ENCODE peak calls at places on chromosomes 13 and 19, in nine cellular contexts. J is H54; M is neuronal stem cell; F is dermis blood vessel endothelial cell; V is naive thymus-derived CD4-positive, alpha-beta T cell; Z is activated CD8-positive, alpha-beta memory T cell treated with anti-CD3 and anti-CD28 coated beads for 4 hours; O is osteoblast; P is stimulated activated naive CD8-positive, alpha-beta T cell treated with anti-CD3 and anti-CD28 coated beads, Interleukin-15, Interleukin-2, amounts not matched to agents 100 U/mL and 50 U/mL, for 24 hours; N is aorta. R is an unnamed sample.

GRCh38 chr13:97567510-97568243 is 133.7 kb downstream of the RAP2A start:
- DNase-seq in Z (no peak), M (no peak), O (no peak), N (peak), J (peak), P (no peak), V (no peak), F (peak), R (peak)

GRCh38 chr13:52809310-52809769 is 39.1 kb downstream of the PCDH8 start:
- DNase-seq in F (peak), N (no peak), J (peak), M (peak), V (peak), Z (no peak), O (peak), P (peak), R (peak)

GRCh38 chr19:33209844-33210230 is 15.7 kb downstream of the LRP3 start:
- DNase-seq in V (no peak), P (no peak), F (no peak), N (no peak), M (no peak), J (no peak), Z (no peak), O (no peak), R (no peak)

GRCh38 chr19:35986664-35987570 is 8.1 kb upstream of the SDHAF1 start:
- DNase-seq in V (no peak), J (no peak), P (peak), Z (no peak), M (no peak), F (no peak), N (peak), O (peak), R (no peak)

GRCh38 chr19:6273701-6274601 is 5.8 kb downstream of the MLLT1 start:
- DNase-seq in P (no peak), O (peak), F (peak), Z (no peak), N (peak), V (no peak), M (no peak), J (peak), R (peak)

GRCh38 chr13:41981961-41982723 is 21.2 kb upstream of the VWA8 start:
- DNase-seq in M (no peak), P (no peak), V (no peak), Z (no peak), N (no peak), F (no peak), J (no peak), O (no peak), R (peak)

GRCh38 chr19:29622191-29623070 is 16.3 kb downstream of the POP4 start:
- DNase-seq in V (peak), P (peak), Z (no peak), O (no peak), N (no peak), M (no peak), F (peak), J (no peak), R (no peak)

GRCh38 chr19:34179066-34179465 is 6.8 kb downstream of the LSM14A start:
- DNase-seq in V (no peak), Z (no peak), O (no peak), M (no peak), P (no peak), N (no peak), F (no peak), J (no peak), R (no peak)

GRCh38 chr19:55165952-55166529 is 372 bp downstream of the DNAAF3 start:
- DNase-seq in M (peak), Z (no peak), F (peak), N (peak), P (peak), V (no peak), O (peak), J (peak), R (peak)

GRCh38 chr13:55361141-55361540 is 1779.6 kb upstream of the PRR20A start:
- DNase-seq in O (no peak), F (no peak), N (no peak), Z (no peak), J (no peak), M (no peak), V (no peak), P (no peak), R (no peak)

GRCh38 chr19:6362351-6362801 is 1.0 kb downstream of the CLPP start:
- DNase-seq in M (no peak), O (peak), F (no peak), N (no peak), J (no peak), Z (no peak), P (peak), V (peak), R (no peak)

GRCh38 chr19:29487432-29487831 is 38.4 kb upstream of the VSTM2B start:
- DNase-seq in M (no peak), N (peak), P (no peak), Z (no peak), O (no peak), J (no peak), F (no peak), V (no peak), R (no peak)

GRCh38 chr19:3459322-3459881 is 20.9 kb downstream of the SMIM24 start:
- DNase-seq in F (peak), N (peak), M (no peak), J (peak), Z (no peak), P (no peak), V (no peak), O (peak), R (no peak)

GRCh38 chr19:49064768-49065611 is at the start of gene NTF4:
- DNase-seq in O (peak), M (peak), J (no peak), P (no peak), F (no peak), N (no peak), V (no peak), Z (no peak), R (no peak)

GRCh38 chr19:10339380-10339960 is at the start of gene ICAM3:
- DNase-seq in O (peak), Z (peak), P (peak), V (peak), M (no peak), F (peak), N (no peak), J (no peak), R (no peak)

GRCh38 chr19:43519436-43520088 is 7.4 kb downstream of the ETHE1 start:
- DNase-seq in P (peak), J (peak), V (peak), N (peak), O (peak), M (peak), Z (peak), F (peak), R (peak)

GRCh38 chr19:49570138-49570856 is 10.1 kb downstream of the NOSIP start:
- DNase-seq in V (peak), N (no peak), F (peak), O (peak), M (peak), P (peak), Z (no peak), J (peak), R (peak)

GRCh38 chr13:76991796-76992547 is at the start of gene CLN5:
- DNase-seq in N (peak), V (peak), F (peak), J (peak), Z (peak), P (peak), M (peak), O (peak), R (peak)

GRCh38 chr19:1248454-1249297 is at the start of gene MIDN:
- DNase-seq in Z (peak), M (no peak), P (peak), N (peak), V (peak), J (peak), F (peak), O (peak), R (peak)

GRCh38 chr13:113420833-113421600 is 32.3 kb downstream of the ADPRHL1 start:
- DNase-seq in P (no peak), N (no peak), F (no peak), J (no peak), Z (no peak), O (no peak), M (no peak), V (no peak), R (no peak)

GRCh38 chr19:8079988-8080387 is 27.4 kb downstream of the CCL25 start:
- DNase-seq in N (peak), M (no peak), F (no peak), Z (no peak), O (no peak), J (no peak), V (no peak), P (no peak), R (no peak)

GRCh38 chr19:46945668-46946067 is 74.0 kb upstream of the NPAS1 start:
- DNase-seq in P (no peak), V (no peak), J (no peak), Z (no peak), M (no peak), O (no peak), N (no peak), F (no peak), R (no peak)

GRCh38 chr19:56263319-56263718 is 9.2 kb upstream of the EDDM13 start:
- DNase-seq in M (no peak), F (no peak), P (no peak), N (no peak), O (no peak), Z (no peak), V (no peak), J (no peak), R (no peak)

GRCh38 chr19:11581740-11582139 is 4.3 kb upstream of the ACP5 start:
- DNase-seq in V (peak), P (peak), O (peak), N (no peak), M (no peak), J (no peak), F (no peak), Z (no peak), R (no peak)

GRCh38 chr13:31008400-31009115 is 76.1 kb downstream of the TEX26 start:
- DNase-seq in M (no peak), J (no peak), F (no peak), O (no peak), N (no peak), V (no peak), Z (no peak), P (no peak), R (no peak)

GRCh38 chr19:31491246-31491645 is 142.0 kb upstream of the TSHZ3 start:
- DNase-seq in V (no peak), P (no peak), N (no peak), O (no peak), M (no peak), F (no peak), Z (no peak), J (no peak), R (no peak)

GRCh38 chr19:39307233-39307821 is 11.1 kb downstream of the IFNL1 start:
- DNase-seq in J (no peak), N (peak), Z (no peak), M (no peak), V (no peak), F (no peak), O (peak), P (no peak), R (no peak)

GRCh38 chr19:23310729-23311211 is 60.6 kb upstream of the ZNF724 start:
- DNase-seq in N (no peak), P (no peak), Z (no peak), F (no peak), V (no peak), M (no peak), O (no peak), J (no peak), R (no peak)

GRCh38 chr19:52070496-52070895 is 21.9 kb upstream of the ZNF432 start:
- DNase-seq in V (no peak), O (no peak), F (no peak), N (no peak), P (no peak), M (no peak), Z (no peak), J (no peak), R (no peak)

GRCh38 chr13:98503175-98504028 is 73.5 kb downstream of the STK24 start:
- DNase-seq in F (peak), M (no peak), Z (no peak), P (no peak), V (no peak), J (no peak), N (no peak), O (no peak), R (no peak)

GRCh38 chr19:33446156-33446917 is 72.8 kb downstream of the CEBPG start:
- DNase-seq in P (no peak), O (peak), J (no peak), F (no peak), N (peak), Z (no peak), V (no peak), M (no peak), R (no peak)

GRCh38 chr19:9523885-9524474 is 14.5 kb downstream of the ZNF426 start:
- DNase-seq in J (no peak), V (no peak), F (peak), M (no peak), P (no peak), N (no peak), Z (no peak), O (no peak), R (no peak)

GRCh38 chr13:34174671-34175145 is 356.8 kb downstream of the RFC3 start:
- DNase-seq in J (no peak), V (no peak), Z (no peak), M (no peak), P (no peak), N (no peak), O (peak), F (no peak), R (no peak)

R was measured in HCEC 1CT.